ENCODE peak calls at places on chromosome 4, in five cellular contexts. J is cardiac muscle cell, O is IMR-90, M is fibroblast of the aortic adventitia, Z is astrocyte. W is an unnamed sample.

GRCh38 chr4:72112514-72113156 is 80.8 kb downstream of the NPFFR2 start:
- DNase-seq in M (peak; percentile 17), J (peak; percentile 21), O (peak; percentile 76), Z (peak; percentile 82), W (peak; percentile 39)

GRCh38 chr4:94814237-94814636 is 56.5 kb downstream of the BMPR1B start:
- DNase-seq in M (no peak), O (peak; percentile 13), J (no peak), Z (peak; percentile 27), W (no peak)

GRCh38 chr4:98653006-98653405 is 5.4 kb downstream of the TSPAN5 start:
- DNase-seq in Z (peak; percentile 60), M (peak; percentile 41), J (peak; percentile 60), O (peak; percentile 80), W (peak; percentile 44)

GRCh38 chr4:82891728-82892466 is 944 bp upstream of the SEC31A start:
- DNase-seq in Z (no peak), J (peak; percentile 50), O (peak; percentile 35), M (peak; percentile 45), W (no peak)

GRCh38 chr4:3719836-3720235 is 46.3 kb upstream of the ADRA2C start:
- DNase-seq in Z (no peak), J (no peak), O (no peak), M (no peak), W (no peak)

GRCh38 chr4:113781439-113782040 is 20.0 kb upstream of the CAMK2D start:
- DNase-seq in O (peak; percentile 55), M (peak; percentile 66), Z (no peak), J (peak; percentile 62), W (peak; percentile 71)

GRCh38 chr4:24914460-24914859 is 1.6 kb upstream of the CCDC149 start:
- DNase-seq in M (no peak), O (no peak), J (no peak), Z (no peak), W (no peak)

GRCh38 chr4:124641715-124642380 is 70.7 kb downstream of the ANKRD50 start:
- DNase-seq in M (peak; percentile 83), O (peak; percentile 94), Z (peak; percentile 90), J (peak; percentile 69), W (peak; percentile 82)

GRCh38 chr4:146952896-146953295 is 7.2 kb upstream of the TTC29 start:
- DNase-seq in O (no peak), J (no peak), Z (no peak), M (no peak), W (no peak)

GRCh38 chr4:108313546-108314339 is 145.0 kb upstream of the LEF1 start:
- DNase-seq in O (no peak), M (no peak), J (no peak), Z (no peak), W (no peak)

DNA sequence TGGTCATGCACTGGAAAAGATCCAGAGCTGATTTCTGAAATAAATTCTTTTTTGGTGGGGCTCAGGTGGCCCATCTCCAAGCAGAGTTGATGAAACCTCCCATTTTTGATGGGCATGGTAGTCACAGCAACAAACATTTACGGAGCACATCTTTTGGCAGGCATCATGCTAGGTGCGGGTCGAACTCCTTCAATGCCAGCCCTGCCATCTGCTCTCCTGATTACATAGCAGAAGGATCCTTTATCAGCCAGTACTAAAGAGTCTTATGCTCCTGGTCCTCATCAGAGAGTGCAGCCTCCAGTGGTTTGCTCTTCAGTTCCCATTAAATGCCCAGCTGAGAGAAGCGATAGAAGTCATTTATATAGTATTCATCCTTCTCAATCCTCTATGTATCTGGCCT is 121.8 kb downstream of the GRXCR1 start:
- DNase-seq in J (no peak), M (no peak), O (no peak), Z (no peak), W (no peak)
- H3K4me3 ChIP-seq in J (no peak overlapping the region), M (no peak overlapping the region), O (no peak overlapping the region), Z (no peak overlapping the region), W (no peak overlapping the region)

DNA sequence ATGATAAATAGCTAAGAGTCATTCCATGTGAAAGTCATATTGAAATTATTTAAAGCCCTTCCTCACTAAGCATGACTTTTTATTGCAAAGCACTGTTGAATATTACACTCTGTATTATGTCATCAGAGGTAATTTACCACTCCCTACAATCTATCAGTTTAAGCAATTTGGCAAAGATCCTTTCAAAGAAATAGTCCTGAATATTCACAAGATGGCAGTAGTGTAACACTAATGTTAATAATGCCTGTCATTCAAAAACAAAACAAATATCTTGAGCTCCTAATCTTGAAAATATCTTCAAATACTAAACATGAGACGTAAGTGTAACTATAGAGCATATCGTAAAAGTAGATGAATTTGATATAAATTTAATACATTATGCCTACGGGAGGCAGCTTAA is 208.6 kb upstream of the TECRL start:
- DNase-seq in O (no peak), J (no peak), Z (peak; percentile 20), M (no peak), W (no peak)
- TF ChIP-seq CTCF in O (no peak), J (no peak), Z (peak; percentile 30), M (no peak), W (no peak)

DNA sequence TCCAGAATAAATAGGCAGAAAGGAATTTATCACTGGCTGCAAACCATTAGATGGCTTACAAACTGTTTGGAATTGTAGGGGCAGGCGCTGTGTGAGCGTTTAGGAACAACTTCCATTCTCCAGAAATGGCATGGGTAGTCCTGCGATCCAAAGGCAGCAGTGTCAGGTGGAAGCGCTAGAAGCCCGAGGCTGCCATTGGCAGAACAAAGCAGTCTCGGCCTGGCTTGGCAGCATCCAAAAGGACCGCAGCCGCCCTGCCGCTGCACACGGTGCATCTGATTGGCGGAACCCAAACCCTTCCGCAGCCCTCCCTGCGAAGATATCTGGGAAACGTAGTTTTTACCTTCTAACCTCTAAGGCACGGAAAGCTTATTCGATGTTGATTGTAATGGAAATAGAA is 23.6 kb upstream of the YTHDC1 start:
- DNase-seq in M (peak; percentile 79), J (peak; percentile 89), Z (peak; percentile 76), O (peak; percentile 67), W (peak; percentile 84)
- H3K4me3 ChIP-seq in M (peak overlapping the region; percentile 56), J (no peak overlapping the region), Z (peak overlapping the region; percentile 30), O (no peak overlapping the region), W (peak overlapping the region; percentile 34)

DNA sequence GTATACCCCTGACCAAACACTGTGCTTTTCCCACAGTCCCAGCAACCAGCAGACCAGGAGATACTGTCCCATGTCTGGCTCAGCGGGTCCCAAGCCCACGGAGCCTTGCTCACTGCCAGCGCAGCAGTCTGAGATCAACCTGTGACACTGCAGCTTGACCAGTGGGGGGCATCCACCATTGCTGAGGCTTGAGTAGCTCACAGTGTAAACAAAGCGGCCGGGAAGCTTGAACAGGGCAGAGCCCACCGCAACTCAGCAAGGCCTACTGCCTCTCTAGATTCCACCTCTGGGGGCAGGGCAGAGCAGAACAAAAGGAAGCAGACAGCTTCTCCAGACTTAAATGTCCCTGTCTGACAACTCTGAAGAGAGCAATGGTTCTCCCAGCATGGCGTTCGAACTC is 58.1 kb downstream of the SLC10A6 start:
- DNase-seq in J (no peak), M (no peak), O (no peak), Z (no peak), W (no peak)
- TF ChIP-seq CTCF in J (no peak), M (no peak), O (no peak), Z (no peak), W (no peak)

GRCh38 chr4:69383281-69383680 is 103.0 kb downstream of the UGT2B28 start:
- DNase-seq in J (no peak), O (no peak), M (no peak), Z (no peak), W (no peak)
- H3K4me3 ChIP-seq in J (no peak overlapping the region), O (no peak overlapping the region), M (no peak overlapping the region), Z (no peak overlapping the region), W (no peak overlapping the region)

W was measured in fibroblast of pulmonary artery.